ENCODE peak calls at places on chromosomes 13 and 19, in four cellular contexts. D is IMR-90, J is lung, N is fibroblast of lung. T is an unnamed sample.

GRCh38 chr19:34998777-34999497 is 1.2 kb upstream of the GRAMD1A start:
- DNase-seq in N (no peak), D (no peak), J (no peak), T (no peak)

GRCh38 chr13:66014757-66015156 is 1215.4 kb downstream of the PCDH9 start:
- DNase-seq in J (no peak), N (no peak), D (peak; percentile 2), T (no peak)

GRCh38 chr13:98515804-98516465 is 61.0 kb downstream of the STK24 start:
- DNase-seq in N (no peak), D (no peak), J (no peak), T (no peak)

GRCh38 chr13:29362849-29363604 is 232.5 kb downstream of the SLC7A1 start:
- DNase-seq in J (no peak), D (peak; percentile 44), N (peak; percentile 31), T (no peak)

GRCh38 chr13:66200555-66200954 is 1029.6 kb downstream of the PCDH9 start:
- DNase-seq in D (no peak), N (no peak), J (no peak), T (no peak)

GRCh38 chr13:97629601-97630272 is 195.8 kb downstream of the RAP2A start:
- DNase-seq in J (peak; percentile 42), N (no peak), D (no peak), T (no peak)

GRCh38 chr19:55688422-55689218 is 13.6 kb downstream of the EPN1 start:
- DNase-seq in N (no peak), D (no peak), J (no peak), T (no peak)

GRCh38 chr13:49303533-49304252 is 56.0 kb downstream of the CDADC1 start:
- DNase-seq in D (no peak), J (no peak), N (no peak), T (no peak)

GRCh38 chr13:26957163-26957562 is 196.6 kb upstream of the GPR12 start:
- DNase-seq in J (no peak), N (no peak), D (no peak), T (no peak)

GRCh38 chr13:83265279-83265678 is 617.0 kb downstream of the SLITRK1 start:
- DNase-seq in N (no peak), J (no peak), D (no peak), T (no peak)

GRCh38 chr19:52351512-52351911 is 15.5 kb downstream of the ZNF610 start:
- DNase-seq in J (no peak), N (no peak), D (no peak), T (no peak)

GRCh38 chr13:90882551-90882950 is 464.9 kb upstream of the MIR17HG start:
- DNase-seq in J (no peak), D (no peak), N (no peak), T (no peak)

GRCh38 chr13:77034883-77035282 is 7.9 kb upstream of the FBXL3 start:
- DNase-seq in N (peak; percentile 65), D (peak; percentile 79), J (no peak), T (no peak)

GRCh38 chr13:40271511-40271910 is 394.9 kb downstream of the FOXO1 start:
- DNase-seq in J (no peak), N (no peak), D (no peak), T (no peak)

GRCh38 chr13:29800687-29801086 is 49.7 kb downstream of the UBL3 start:
- DNase-seq in N (no peak), D (no peak), J (no peak), T (no peak)

GRCh38 chr19:610801-611505 is 21.3 kb downstream of the HCN2 start:
- DNase-seq in J (no peak), D (peak; percentile 76), N (peak; percentile 69), T (no peak)

GRCh38 chr13:20288561-20288960 is 56.4 kb upstream of the GJB6 start:
- DNase-seq in D (no peak), N (no peak), J (no peak), T (no peak)

GRCh38 chr13:96728463-96728862 is 265.8 kb downstream of the OXGR1 start:
- DNase-seq in J (no peak), N (no peak), D (no peak), T (no peak)

GRCh38 chr19:29831041-29831548 is 19.3 kb downstream of the CCNE1 start:
- DNase-seq in J (no peak), D (no peak), N (no peak), T (no peak)

GRCh38 chr13:98300956-98301641 is 124.0 kb upstream of the RNF113B start:
- DNase-seq in J (no peak), D (peak; percentile 82), N (peak; percentile 71), T (no peak)

GRCh38 chr13:79385694-79386093 is 20.4 kb downstream of the RBM26 start:
- DNase-seq in J (no peak), N (no peak), D (no peak), T (no peak)

GRCh38 chr13:67137044-67137735 is 92.9 kb downstream of the PCDH9 start:
- DNase-seq in J (no peak), N (peak; percentile 49), D (peak; percentile 62), T (no peak)

GRCh38 chr13:41563501-41564001 is 106.2 kb downstream of the RGCC start:
- DNase-seq in N (peak; percentile 72), D (peak; percentile 50), J (no peak), T (no peak)

GRCh38 chr13:48161530-48162179 is 66.8 kb upstream of the MED4 start:
- DNase-seq in D (no peak), J (peak; percentile 60), N (no peak), T (peak; percentile 69)

GRCh38 chr13:39132286-39132685 is 94.0 kb downstream of the NHLRC3 start:
- DNase-seq in D (no peak), J (no peak), N (no peak), T (no peak)

GRCh38 chr19:35899547-35900214 is 659 bp downstream of the NFKBID start:
- DNase-seq in N (peak; percentile 70), J (peak; percentile 85), D (peak; percentile 81), T (peak; percentile 70)

GRCh38 chr19:16070366-16070990 is 5.8 kb upstream of the TPM4 start:
- DNase-seq in N (no peak), D (no peak), J (peak; percentile 88), T (peak; percentile 63)

GRCh38 chr19:14576363-14576762 is 4.5 kb upstream of the NDUFB7 start:
- DNase-seq in J (no peak), D (no peak), N (no peak), T (no peak)

GRCh38 chr19:55146648-55147218 is 2.3 kb downstream of the TNNT1 start:
- DNase-seq in N (no peak), D (no peak), J (no peak), T (no peak)

GRCh38 chr13:29548722-29549446 is 46.6 kb downstream of the SLC7A1 start:
- DNase-seq in D (peak; percentile 39), J (no peak), N (no peak), T (no peak)

GRCh38 chr13:110405597-110406450 is 98.7 kb downstream of the COL4A2 start:
- DNase-seq in N (peak; percentile 59), J (no peak), D (peak; percentile 89), T (no peak)

GRCh38 chr19:16896098-16896912 is 7.5 kb downstream of the F2RL3 start:
- DNase-seq in J (no peak), N (no peak), D (no peak), T (no peak)

GRCh38 chr19:55115446-55116065 is 1.9 kb downstream of the PPP1R12C start:
- DNase-seq in N (no peak), J (no peak), D (peak; percentile 62), T (no peak)

GRCh38 chr13:24215732-24216131 is 55.2 kb downstream of the SPATA13 start:
- DNase-seq in J (no peak), D (peak; percentile 60), N (peak; percentile 52), T (peak; percentile 67)

DNA sequence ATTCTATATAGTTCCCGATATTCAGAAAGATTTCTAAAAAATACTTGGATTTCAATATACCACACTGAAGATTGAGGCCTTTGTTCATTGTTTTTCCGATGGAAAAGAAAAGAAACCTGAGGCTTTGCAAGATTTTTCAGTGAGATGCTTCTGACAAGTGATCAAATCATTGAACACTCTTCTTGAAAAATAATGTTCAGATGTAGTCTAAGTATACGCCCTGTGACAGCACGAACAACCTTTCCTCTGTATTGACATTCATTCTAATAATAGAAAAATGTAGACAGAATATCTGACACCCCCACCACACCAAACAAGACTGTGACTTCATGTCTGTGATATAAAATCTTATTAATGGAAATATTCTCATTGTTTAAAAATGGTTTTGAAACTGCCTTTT is 650.7 kb upstream of the KLHL1 start:
- DNase-seq in J (no peak), D (no peak), N (no peak), T (no peak)
- H3K9me3 ChIP-seq in J (no peaks in the 10 kb centered on the region), D (no peaks in the 10 kb centered on the region), N (no peaks in the 10 kb centered on the region), T (no peaks in the 10 kb centered on the region)

GRCh38 chr13:33080962-33081655 is 64.9 kb downstream of the KL start:
- DNase-seq in N (peak; percentile 15), D (no peak), J (no peak), T (no peak)
- H3K4me1 ChIP-seq in N (no peaks in the 10 kb centered on the region), D (no peaks in the 10 kb centered on the region), J (no peaks in the 10 kb centered on the region), T (no peaks in the 10 kb centered on the region)

GRCh38 chr19:47112166-47112663 is 1.4 kb downstream of the ZC3H4 start:
- DNase-seq in N (peak; percentile 88), J (peak; percentile 92), D (peak; percentile 85), T (peak; percentile 72)

GRCh38 chr19:47113446-47114348 is at the start of gene ZC3H4:
- DNase-seq in J (peak; percentile 95), D (peak; percentile 93), N (peak; percentile 95), T (peak; percentile 97)

GRCh38 chr19:47111682-47112165 is 1.9 kb downstream of the ZC3H4 start:
- DNase-seq in J (no peak), D (no peak), N (no peak), T (no peak)

GRCh38 chr19:47111081-47111589 is 2.4 kb downstream of the ZC3H4 start:
- DNase-seq in D (no peak), N (no peak), J (peak; percentile 41), T (no peak)

DNA sequence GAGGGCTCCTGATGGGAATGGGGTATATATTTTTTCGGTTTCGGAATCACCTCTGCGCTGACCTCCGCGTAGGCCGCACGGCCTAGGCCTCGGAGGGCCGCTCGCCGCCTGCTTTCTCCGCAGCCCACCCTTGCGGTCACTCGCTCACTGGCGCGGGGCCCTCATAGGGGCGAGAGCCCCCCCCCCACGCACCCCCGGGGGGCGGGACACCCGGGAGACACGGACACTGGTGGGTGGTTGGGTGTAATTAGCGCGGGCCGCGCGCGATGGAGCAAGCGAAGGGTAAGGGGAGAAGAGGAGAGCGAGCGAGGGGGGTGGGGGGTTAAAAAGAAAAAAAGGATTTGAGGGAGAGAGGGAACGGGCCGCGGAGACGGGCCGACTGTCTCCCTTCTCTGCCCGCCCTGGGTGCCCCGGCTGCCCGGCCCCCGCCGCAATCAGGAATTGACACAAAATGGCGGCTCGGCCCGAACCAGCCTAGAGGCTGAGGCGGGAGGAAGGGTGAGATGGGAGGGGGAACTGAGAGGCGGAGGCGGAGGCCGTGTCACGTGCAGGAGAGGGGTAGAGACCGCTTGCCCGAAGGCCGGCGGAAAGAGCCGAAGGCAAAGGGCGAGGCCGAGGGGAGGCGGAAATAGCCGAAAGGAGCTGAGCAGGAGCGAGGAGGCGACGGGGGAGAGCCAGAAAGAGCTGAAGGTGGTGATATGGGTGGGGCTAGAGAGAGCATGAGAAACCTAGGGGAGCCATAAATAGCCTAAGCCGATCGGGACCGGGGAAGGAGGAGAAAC is 721 bp downstream of the ZC3H4 start:
- DNase-seq in D (peak; percentile 99), N (peak; percentile 99), J (peak; percentile 99), T (peak; percentile 99)
- TF ChIP-seq CTCF in D (no peak), N (no peak), J (no peak), T (no peak)

GRCh38 chr19:11787536-11787935 is 10.8 kb upstream of the ZNF491 start:
- DNase-seq in D (no peak), J (no peak), N (no peak), T (no peak)

GRCh38 chr19:11781295-11782057 is 14.7 kb downstream of the ZNF441 start:
- DNase-seq in J (no peak), D (peak; percentile 7), N (peak; percentile 23), T (no peak)

GRCh38 chr19:11783767-11784166 is 14.6 kb upstream of the ZNF491 start:
- DNase-seq in J (no peak), D (no peak), N (no peak), T (no peak)

GRCh38 chr19:11780431-11781020 is 13.7 kb downstream of the ZNF441 start:
- DNase-seq in D (no peak), J (no peak), N (no peak), T (no peak)

GRCh38 chr19:11784356-11784755 is 14.0 kb upstream of the ZNF491 start:
- DNase-seq in N (no peak), D (no peak), J (no peak), T (no peak)
- H3K9me3 ChIP-seq in N (peaks cover 18% of the 10 kb centered on the region), D (peaks cover 69% of the 10 kb centered on the region), J (peaks cover 24% of the 10 kb centered on the region), T (peaks cover 42% of the 10 kb centered on the region)